ENCODE peak calls at places on chromosomes 5 and 9, in ten cellular contexts. D, H, J, W, E, B, C, Y, S and Q are unnamed samples.

GRCh38 chr9:134187821-134188420 is 23.6 kb upstream of the RNU6ATAC start:
- DNase-seq in D (peak; percentile 39), H (peak; percentile 20), J (no peak), W (peak; percentile 15), E (no peak), B (no peak), C (no peak), Y (no peak), S (peak; percentile 12), Q (no peak)

GRCh38 chr5:144405986-144406385 is 235.3 kb downstream of the KCTD16 start:
- DNase-seq in D (no peak), H (no peak), J (no peak), W (no peak), E (no peak), B (no peak), C (no peak), Y (no peak), S (no peak), Q (peak; percentile 33)

GRCh38 chr9:122209451-122209850 is 19.3 kb downstream of the LHX6 start:
- DNase-seq in D (peak; percentile 32), H (no peak), J (no peak), W (no peak), E (no peak), B (no peak), C (no peak), Y (no peak), S (no peak), Q (no peak)

GRCh38 chr5:150492621-150493020 is 15.3 kb upstream of the NDST1 start:
- DNase-seq in D (no peak), H (no peak), J (peak; percentile 69), W (no peak), E (no peak), B (no peak), C (peak; percentile 94), Y (peak; percentile 71), S (peak; percentile 62), Q (no peak)

GRCh38 chr9:104075801-104076753 is 18.0 kb upstream of the SMC2 start:
- DNase-seq in D (no peak), H (no peak), J (no peak), W (no peak), E (no peak), B (no peak), C (peak; percentile 76), Y (no peak), S (no peak), Q (no peak)

GRCh38 chr9:89046832-89047231 is 55.6 kb downstream of the S1PR3 start:
- DNase-seq in D (no peak), H (no peak), J (no peak), W (no peak), E (no peak), B (no peak), C (peak; percentile 70), Y (no peak), S (no peak), Q (no peak)

GRCh38 chr9:135583686-135584011 is 22.1 kb downstream of the PAEP start:
- DNase-seq in D (no peak), H (no peak), J (no peak), W (no peak), E (no peak), B (no peak), C (no peak), Y (no peak), S (no peak), Q (no peak)

GRCh38 chr5:79931409-79931808 is 59.7 kb downstream of the MTX3 start:
- DNase-seq in D (no peak), H (no peak), J (no peak), W (no peak), E (no peak), B (no peak), C (no peak), Y (no peak), S (no peak), Q (no peak)

GRCh38 chr5:94849821-94850736 is 231.6 kb downstream of the SLF1 start:
- DNase-seq in D (peak; percentile 47), H (no peak), J (peak; percentile 65), W (no peak), E (no peak), B (peak; percentile 52), C (peak; percentile 78), Y (no peak), S (no peak), Q (peak; percentile 75)

GRCh38 chr9:22052376-22052945 is 43.4 kb upstream of the CDKN2B start:
- DNase-seq in D (peak; percentile 47), H (no peak), J (no peak), W (no peak), E (no peak), B (no peak), C (peak; percentile 88), Y (peak; percentile 78), S (no peak), Q (peak; percentile 34)

GRCh38 chr5:142325677-142326479 is 1.1 kb upstream of the SPRY4 start:
- DNase-seq in D (no peak), H (peak; percentile 70), J (peak; percentile 90), W (peak; percentile 70), E (peak; percentile 73), B (peak; percentile 70), C (peak; percentile 81), Y (peak; percentile 99), S (peak; percentile 61), Q (peak; percentile 84)

GRCh38 chr5:154868702-154869101 is 10.3 kb downstream of the CNOT8 start:
- DNase-seq in D (no peak), H (no peak), J (peak; percentile 38), W (no peak), E (no peak), B (no peak), C (peak; percentile 19), Y (no peak), S (no peak), Q (no peak)

GRCh38 chr5:98781964-98782363 is 8.5 kb downstream of the RGMB start:
- DNase-seq in D (no peak), H (no peak), J (no peak), W (no peak), E (no peak), B (no peak), C (peak; percentile 29), Y (no peak), S (no peak), Q (no peak)

GRCh38 chr5:98779264-98779877 is 5.9 kb downstream of the RGMB start:
- DNase-seq in D (no peak), H (peak; percentile 59), J (no peak), W (peak; percentile 32), E (no peak), B (no peak), C (peak; percentile 44), Y (no peak), S (no peak), Q (no peak)

GRCh38 chr5:98783051-98783649 is 9.7 kb downstream of the RGMB start:
- DNase-seq in D (no peak), H (peak; percentile 38), J (no peak), W (no peak), E (no peak), B (no peak), C (peak; percentile 11), Y (no peak), S (no peak), Q (no peak)

GRCh38 chr5:98781520-98781919 is 8.1 kb downstream of the RGMB start:
- DNase-seq in D (no peak), H (no peak), J (no peak), W (no peak), E (no peak), B (no peak), C (peak; percentile 40), Y (no peak), S (no peak), Q (no peak)

DNA sequence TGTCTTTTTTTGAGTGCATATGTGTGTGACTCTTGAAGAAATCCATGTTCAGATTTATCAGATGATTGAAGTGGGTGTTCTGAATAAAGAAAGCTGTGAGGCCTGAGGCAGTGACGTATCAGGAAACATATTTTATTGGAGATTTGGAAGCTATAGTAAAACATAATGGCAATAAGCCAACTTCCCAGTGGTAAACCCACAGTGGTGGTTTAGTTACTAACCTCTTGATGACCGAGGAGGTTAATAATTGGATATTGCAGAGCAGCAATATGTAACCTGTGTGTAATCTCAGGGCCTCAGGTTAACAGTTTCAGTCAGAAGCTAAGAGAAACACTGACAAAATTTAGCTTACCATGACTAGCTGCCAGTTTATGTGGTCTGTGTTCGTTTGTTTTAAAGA is 6.9 kb downstream of the RGMB start:
- DNase-seq in D (no peak), H (no peak), J (no peak), W (no peak), E (no peak), B (no peak), C (peak; percentile 54), Y (no peak), S (no peak), Q (no peak)
- H3K4me1 ChIP-seq in D (peaks cover 7% of the 10 kb centered on the region), H (peaks cover 30% of the 10 kb centered on the region), J (peaks cover 8% of the 10 kb centered on the region), W (peaks cover 39% of the 10 kb centered on the region), E (peaks cover 54% of the 10 kb centered on the region), B (peaks cover 20% of the 10 kb centered on the region), C (peaks cover 77% of the 10 kb centered on the region), Y (peaks cover 16% of the 10 kb centered on the region), S (peaks cover 11% of the 10 kb centered on the region), Q (peaks cover 57% of the 10 kb centered on the region)

GRCh38 chr9:94866770-94867169 is 140.3 kb downstream of the AOPEP start:
- DNase-seq in D (no peak), H (no peak), J (no peak), W (no peak), E (no peak), B (no peak), C (peak; percentile 43), Y (no peak), S (no peak), Q (no peak)
- H3K4me1 ChIP-seq in D (peaks cover 30% of the 10 kb centered on the region), H (peaks cover 18% of the 10 kb centered on the region), J (peaks cover 87% of the 10 kb centered on the region), W (peaks cover 75% of the 10 kb centered on the region), E (peaks cover 74% of the 10 kb centered on the region), B (peaks cover 18% of the 10 kb centered on the region), C (peaks cover 84% of the 10 kb centered on the region), Y (peaks cover 76% of the 10 kb centered on the region), S (peaks cover 69% of the 10 kb centered on the region), Q (peaks cover 39% of the 10 kb centered on the region)

DNA sequence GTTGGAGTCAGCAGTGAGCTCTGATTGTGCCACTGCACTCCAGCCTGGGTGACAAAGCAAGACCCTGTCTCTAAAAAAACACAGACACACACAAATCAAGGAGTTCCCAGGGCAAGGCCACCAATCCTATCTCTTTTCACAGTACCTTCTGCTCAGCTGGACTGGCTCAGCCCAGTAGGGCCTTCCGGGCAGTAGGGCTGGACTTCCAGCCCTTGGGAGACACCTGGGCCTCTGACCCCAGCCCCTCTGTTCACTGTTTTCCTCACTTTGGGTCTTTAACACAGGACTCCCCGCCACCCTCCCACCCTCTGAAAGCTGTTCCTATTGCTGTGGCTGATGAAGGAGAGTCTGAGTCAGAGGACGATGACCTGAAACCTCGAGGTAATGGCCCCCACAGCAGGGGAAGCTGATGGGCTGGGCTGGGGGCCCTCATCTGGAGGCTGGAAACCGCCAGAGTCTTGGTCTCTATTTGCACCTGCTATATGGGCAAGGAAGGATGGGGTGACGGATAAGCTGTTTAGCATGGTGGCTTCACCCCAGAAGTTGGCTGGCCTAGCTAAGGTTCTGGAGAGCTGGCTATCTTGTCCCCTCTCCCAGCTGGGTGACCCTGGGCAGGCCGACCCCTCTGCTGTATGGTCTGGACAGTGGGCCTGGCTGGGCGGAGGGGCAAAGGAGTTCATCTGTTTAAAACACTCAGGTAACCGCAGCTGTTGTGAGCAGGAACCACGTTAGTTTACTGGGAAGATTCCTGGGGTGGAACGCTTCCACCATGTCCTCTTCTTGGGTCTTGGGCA is 25.6 kb downstream of the USP20 start:
- DNase-seq in D (no peak), H (no peak), J (no peak), W (no peak), E (no peak), B (no peak), C (no peak), Y (no peak), S (no peak), Q (no peak)
- H3K4me1 ChIP-seq in D (peaks cover 63% of the 10 kb centered on the region), H (no peaks in the 10 kb centered on the region), J (no peaks in the 10 kb centered on the region), W (peaks cover 12% of the 10 kb centered on the region), E (no peaks in the 10 kb centered on the region), B (no peaks in the 10 kb centered on the region), C (no peaks in the 10 kb centered on the region), Y (no peaks in the 10 kb centered on the region), S (no peaks in the 10 kb centered on the region), Q (no peaks in the 10 kb centered on the region)

GRCh38 chr5:67774153-67774552 is 441.4 kb upstream of the PIK3R1 start:
- DNase-seq in D (no peak), H (no peak), J (no peak), W (peak; percentile 29), E (no peak), B (no peak), C (peak; percentile 65), Y (no peak), S (no peak), Q (no peak)
- H3K4me1 ChIP-seq in D (no peaks in the 10 kb centered on the region), H (peaks cover 4% of the 10 kb centered on the region), J (no peaks in the 10 kb centered on the region), W (peaks cover 10% of the 10 kb centered on the region), E (no peaks in the 10 kb centered on the region), B (peaks cover 15% of the 10 kb centered on the region), C (peaks cover 26% of the 10 kb centered on the region), Y (no peaks in the 10 kb centered on the region), S (no peaks in the 10 kb centered on the region), Q (peaks cover 46% of the 10 kb centered on the region)